ENCODE peak calls at places on chromosome 6, in four cellular contexts. W is GM12878, B is K562, F is HepG2. A is an unnamed sample.

GRCh38 chr6:13873288-13874190 is 51.2 kb upstream of the RNF182 start:
- DNase-seq in W (peak), B (peak), F (peak), A (peak)

GRCh38 chr6:111979633-111980032 is 74.3 kb upstream of the CCN6 start:
- DNase-seq in W (no peak), B (no peak), F (no peak), A (no peak)

GRCh38 chr6:40537446-40537845 is 49.7 kb downstream of the LRFN2 start:
- DNase-seq in W (no peak), B (no peak), F (no peak), A (no peak)

GRCh38 chr6:109840034-109840433 is 138.1 kb upstream of the GPR6 start:
- DNase-seq in W (no peak), B (no peak), F (no peak), A (no peak)

GRCh38 chr6:127576874-127577273 is at the start of gene C6orf58:
- DNase-seq in W (no peak), B (no peak), F (no peak), A (no peak)

GRCh38 chr6:56230976-56231566 is 16.3 kb downstream of the COL21A1 start:
- DNase-seq in W (no peak), B (no peak), F (no peak), A (no peak)

GRCh38 chr6:150685860-150686259 is 86.2 kb downstream of the PLEKHG1 start:
- DNase-seq in W (peak), B (peak), F (peak), A (peak)

GRCh38 chr6:28880894-28881780 is 42.6 kb downstream of the TRIM27 start:
- DNase-seq in W (no peak), B (peak), F (peak), A (peak)

GRCh38 chr6:167892835-167893234 is 66.1 kb downstream of the AFDN start:
- DNase-seq in W (no peak), B (no peak), F (no peak), A (peak)

GRCh38 chr6:168035098-168035660 is 37.7 kb downstream of the KIF25 start:
- DNase-seq in W (no peak), B (peak), F (no peak), A (peak)

GRCh38 chr6:133208183-133208755 is 32.9 kb upstream of the EYA4 start:
- DNase-seq in W (no peak), B (no peak), F (no peak), A (no peak)

GRCh38 chr6:170296746-170297576 is 6.1 kb upstream of the DLL1 start:
- DNase-seq in W (no peak), B (no peak), F (no peak), A (no peak)

GRCh38 chr6:167341665-167342655 is 17.1 kb downstream of the TTLL2 start:
- DNase-seq in W (no peak), B (no peak), F (peak), A (no peak)

GRCh38 chr6:77466055-77467028 is 3.1 kb upstream of the HTR1B start:
- DNase-seq in W (no peak), B (no peak), F (peak), A (peak)

GRCh38 chr6:28988536-28989415 is 16.3 kb downstream of the ZNF311 start:
- DNase-seq in W (no peak), B (peak), F (no peak), A (peak)

GRCh38 chr6:7409740-7410139 is 20.1 kb downstream of the RIOK1 start:
- DNase-seq in W (no peak), B (no peak), F (no peak), A (no peak)

GRCh38 chr6:35794536-35795452 is 2.3 kb downstream of the CLPS start:
- DNase-seq in W (no peak), B (no peak), F (no peak), A (no peak)

GRCh38 chr6:35798706-35799105 is 1.6 kb upstream of the CLPS start:
- DNase-seq in W (no peak), B (no peak), F (no peak), A (no peak)

GRCh38 chr6:35797837-35798526 is 859 bp upstream of the CLPS start:
- DNase-seq in W (no peak), B (no peak), F (no peak), A (no peak)

GRCh38 chr6:35796236-35796635 is 887 bp downstream of the CLPS start:
- DNase-seq in W (no peak), B (no peak), F (no peak), A (no peak)

DNA sequence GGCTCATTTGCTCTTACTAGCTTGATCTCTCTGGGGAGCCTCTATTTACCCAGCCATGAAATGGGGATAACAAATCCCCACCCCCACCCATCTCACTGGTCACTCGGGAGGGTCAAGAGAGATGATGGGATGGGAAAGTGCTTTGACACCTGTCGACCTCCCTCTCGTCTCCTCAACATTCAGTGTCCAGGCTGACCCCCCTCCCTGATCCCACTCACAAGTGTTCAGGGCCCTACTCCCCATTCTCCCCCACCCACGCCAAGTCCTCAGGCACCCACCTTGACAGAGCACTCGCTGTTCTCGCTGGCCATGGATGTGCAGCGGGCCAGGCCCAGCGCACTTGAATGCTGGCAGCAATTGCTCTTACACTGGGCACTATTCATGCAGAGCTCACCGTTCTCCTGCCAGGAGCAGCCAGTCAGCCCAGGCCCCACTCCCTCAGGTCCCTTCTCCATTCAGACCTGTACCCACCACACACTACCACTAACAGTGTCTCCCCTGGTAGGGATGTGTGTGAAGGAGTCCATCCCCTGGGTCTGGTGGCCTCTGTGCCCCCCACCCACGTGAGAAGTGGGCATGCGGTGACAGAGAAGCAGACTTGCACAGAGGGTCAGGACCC is 1.6 kb downstream of the CLPS start:
- DNase-seq in W (no peak), B (no peak), F (no peak), A (no peak)
- TF ChIP-seq MAX in W (no peak), B (no peak), F (no peak), A (no peak)

GRCh38 chr6:158168054-158168303 is at the start of gene SERAC1:
- DNase-seq in W (no peak), B (no peak), F (no peak), A (peak)
- TF ChIP-seq ETV6 in W (no peak), B (no peak), F (no peak), A (peak)

GRCh38 chr6:144377586-144377985 is 92.5 kb downstream of the UTRN start:
- DNase-seq in W (no peak), B (no peak), F (no peak), A (no peak)

GRCh38 chr6:144383336-144383735 is 98.2 kb downstream of the UTRN start:
- DNase-seq in W (no peak), B (no peak), F (no peak), A (no peak)

GRCh38 chr6:144384427-144384826 is 99.3 kb downstream of the UTRN start:
- DNase-seq in W (no peak), B (peak), F (no peak), A (no peak)

GRCh38 chr6:144378437-144378836 is 93.3 kb downstream of the UTRN start:
- DNase-seq in W (no peak), B (no peak), F (no peak), A (no peak)

GRCh38 chr6:144379356-144379755 is 94.2 kb downstream of the UTRN start:
- DNase-seq in W (no peak), B (no peak), F (no peak), A (no peak)
- TF ChIP-seq MAX in W (no peak), B (no peak), F (no peak), A (no peak)

DNA sequence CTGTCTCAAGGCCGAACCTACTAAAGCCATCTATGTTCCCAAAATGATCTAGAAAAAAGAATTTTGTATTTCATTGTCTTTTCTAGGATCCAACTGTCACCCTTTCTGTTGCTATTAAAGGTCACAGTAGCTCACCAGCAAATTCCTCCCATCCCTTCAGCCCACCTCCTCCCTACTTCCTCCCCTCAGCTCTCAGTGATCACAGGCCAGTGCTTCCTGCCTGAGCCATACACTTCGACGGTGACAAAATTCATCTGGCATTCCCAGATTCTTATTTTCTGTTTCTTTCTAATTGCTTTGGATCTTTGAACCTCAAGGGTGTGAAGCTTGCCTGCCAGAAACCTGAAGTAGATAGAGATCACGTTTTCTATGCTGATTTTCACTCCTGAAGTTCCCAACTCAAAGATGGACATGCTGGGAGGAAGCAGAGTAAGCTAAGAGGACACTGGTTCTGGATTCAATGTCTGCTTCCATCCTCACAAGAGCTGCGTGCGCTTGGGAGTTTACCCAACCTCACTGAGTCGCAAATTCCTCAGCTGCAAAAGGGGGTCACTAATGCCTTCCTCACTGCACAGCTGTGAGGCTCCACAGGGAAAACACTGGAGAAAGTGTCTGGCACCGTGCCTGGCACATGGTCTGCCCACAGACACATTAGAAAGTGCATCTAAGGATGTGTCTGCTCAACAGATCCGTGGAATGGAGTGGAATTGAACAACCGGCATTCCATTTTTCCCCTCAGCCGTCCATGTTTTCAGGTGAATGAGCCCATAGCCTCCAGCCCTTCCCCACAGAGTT is 34.5 kb downstream of the MDGA1 start:
- DNase-seq in W (no peak), B (no peak), F (no peak), A (no peak)
- TF ChIP-seq ETV6 in W (no peak), B (no peak), F (no peak), A (no peak)

DNA sequence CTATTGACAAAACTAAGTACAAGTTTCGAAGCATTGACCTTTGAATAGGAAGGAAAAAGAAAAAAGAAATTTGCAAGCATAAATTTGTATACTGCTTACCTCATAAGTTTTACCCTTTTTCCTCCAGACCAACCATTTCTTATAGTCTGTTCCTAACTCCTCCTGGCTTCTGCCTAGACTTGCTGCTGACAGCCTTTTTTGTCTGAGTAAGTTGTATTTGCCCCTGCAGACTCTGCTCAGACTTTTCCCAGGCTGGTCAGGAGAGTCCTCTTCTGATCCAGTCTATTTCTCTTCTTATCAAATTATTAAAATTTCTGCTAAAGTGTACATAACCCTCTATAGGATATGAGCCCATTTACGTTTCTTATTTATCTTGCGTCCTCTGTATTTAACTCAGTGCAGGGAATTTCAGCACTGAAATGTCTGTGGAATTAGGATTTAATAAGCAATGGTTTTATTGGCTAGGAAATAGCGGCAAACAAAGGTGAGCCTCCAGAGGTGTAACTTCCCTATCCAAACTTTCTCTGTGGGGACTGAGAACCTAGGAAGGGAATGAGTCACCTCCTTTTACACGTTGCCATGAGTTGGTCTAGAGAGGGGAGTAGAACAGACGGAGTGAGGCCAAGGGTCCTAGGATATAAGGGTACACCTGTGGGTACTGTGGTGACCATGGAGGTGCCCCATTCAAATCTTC is 207.1 kb upstream of the MARCKS start:
- DNase-seq in W (no peak), B (no peak), F (no peak), A (no peak)
- TF ChIP-seq MAX in W (no peak), B (no peak), F (no peak), A (no peak)

DNA sequence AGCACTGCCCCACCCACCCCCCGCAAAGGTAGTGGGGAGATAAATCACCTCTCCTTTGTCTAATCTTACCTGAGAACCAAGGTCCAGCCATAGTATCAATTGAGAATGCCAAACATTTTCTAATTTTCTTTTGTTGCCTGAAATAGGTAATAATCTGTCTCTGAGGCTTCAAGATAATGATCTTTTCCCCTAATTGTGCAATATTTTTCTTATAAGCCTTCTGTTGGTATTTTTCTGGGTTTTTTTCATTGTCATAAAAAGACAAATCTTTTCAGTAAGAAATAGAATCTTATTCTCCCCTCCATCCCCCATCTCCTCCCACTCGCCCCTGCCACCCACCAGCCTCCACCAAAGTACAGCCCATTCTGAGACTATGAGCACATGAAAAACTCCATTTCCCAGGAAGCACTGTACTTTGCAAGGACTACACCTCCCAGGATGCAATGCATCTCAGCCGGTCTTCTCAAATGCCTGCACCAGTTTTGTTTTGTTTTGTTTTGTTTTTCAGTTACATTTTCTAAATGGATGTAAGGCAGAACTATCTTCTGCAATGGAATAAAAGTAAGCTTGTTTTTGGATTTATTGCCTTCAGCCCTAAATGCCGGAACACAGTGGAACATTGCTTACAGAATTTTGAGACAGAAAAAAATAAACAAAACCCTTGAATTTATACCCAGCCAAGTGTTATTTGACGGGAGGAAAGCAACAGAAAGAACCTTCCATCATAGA is 268.0 kb downstream of the TFAP2A start:
- DNase-seq in W (peak), B (peak), F (peak), A (peak)
- TF ChIP-seq ETV6 in W (no peak), B (no peak), F (no peak), A (no peak)

GRCh38 chr6:152087096-152087495 is 279.6 kb downstream of the ESR1 start:
- DNase-seq in W (no peak), B (no peak), F (no peak), A (no peak)
- TF ChIP-seq MAX in W (no peak), B (no peak), F (no peak), A (no peak)

GRCh38 chr6:120514544-120514943 is 819.7 kb downstream of the TBC1D32 start:
- DNase-seq in W (no peak), B (no peak), F (no peak), A (no peak)
- TF ChIP-seq ETV6 in W (no peak), B (no peak), F (no peak), A (no peak)

A was measured in WTC11.